ENCODE peak calls at places on chromosomes 13 and 19, in five cellular contexts. R, B, X, T and I are unnamed samples.

GRCh38 chr19:10142701-10143375 is 23.1 kb upstream of the EIF3G start:
- DNase-seq in R (no peak), B (no peak), X (no peak), T (no peak), I (no peak)

GRCh38 chr13:110187501-110188161 is 119.3 kb downstream of the COL4A1 start:
- DNase-seq in R (no peak), B (no peak), X (no peak), T (no peak), I (no peak)

GRCh38 chr19:43636121-43636683 is 3.4 kb downstream of the CADM4 start:
- DNase-seq in R (peak), B (no peak), X (no peak), T (no peak), I (peak)

GRCh38 chr13:100673831-100674362 is 698 bp downstream of the TMTC4 start:
- DNase-seq in R (peak), B (peak), X (peak), T (no peak), I (no peak)

GRCh38 chr19:9144920-9145319 is 4.7 kb downstream of the ZNF317 start:
- DNase-seq in R (no peak), B (peak), X (no peak), T (no peak), I (no peak)

GRCh38 chr13:61414686-61415664 is 674 bp downstream of the PCDH20 start:
- DNase-seq in R (peak), B (peak), X (no peak), T (no peak), I (peak)

GRCh38 chr13:42039457-42039945 is 8.9 kb upstream of the DGKH start:
- DNase-seq in R (no peak), B (peak), X (peak), T (peak), I (no peak)

GRCh38 chr19:55443045-55443823 is at the start of gene SHISA7:
- DNase-seq in R (no peak), B (peak), X (no peak), T (no peak), I (no peak)

GRCh38 chr13:21530656-21531055 is 71.6 kb upstream of the ZDHHC20 start:
- DNase-seq in R (peak), B (no peak), X (no peak), T (no peak), I (no peak)

GRCh38 chr19:15280048-15280725 is 47.9 kb upstream of the EPHX3 start:
- DNase-seq in R (no peak), B (no peak), X (no peak), T (no peak), I (no peak)

GRCh38 chr13:97567510-97568243 is 133.7 kb downstream of the RAP2A start:
- DNase-seq in R (peak), B (peak), X (no peak), T (peak), I (no peak)

GRCh38 chr19:18967358-18968146 is 26.5 kb upstream of the HOMER3 start:
- DNase-seq in R (no peak), B (peak), X (no peak), T (no peak), I (no peak)

GRCh38 chr19:46015961-46016425 is 6.9 kb downstream of the PGLYRP1 start:
- DNase-seq in R (no peak), B (peak), X (no peak), T (no peak), I (peak)

GRCh38 chr19:7492142-7493055 is 3.6 kb upstream of the PEX11G start:
- DNase-seq in R (no peak), B (no peak), X (no peak), T (no peak), I (no peak)

GRCh38 chr19:13881231-13881691 is 4.3 kb downstream of the NANOS3 start:
- DNase-seq in R (peak), B (no peak), X (no peak), T (no peak), I (no peak)

GRCh38 chr19:5503598-5503997 is 48.4 kb downstream of the ZNRF4 start:
- DNase-seq in R (no peak), B (peak), X (peak), T (no peak), I (no peak)
- TF ChIP-seq HDAC2 in R (no peak), B (no peak), X (no peak), T (no peak), I (no peak)

DNA sequence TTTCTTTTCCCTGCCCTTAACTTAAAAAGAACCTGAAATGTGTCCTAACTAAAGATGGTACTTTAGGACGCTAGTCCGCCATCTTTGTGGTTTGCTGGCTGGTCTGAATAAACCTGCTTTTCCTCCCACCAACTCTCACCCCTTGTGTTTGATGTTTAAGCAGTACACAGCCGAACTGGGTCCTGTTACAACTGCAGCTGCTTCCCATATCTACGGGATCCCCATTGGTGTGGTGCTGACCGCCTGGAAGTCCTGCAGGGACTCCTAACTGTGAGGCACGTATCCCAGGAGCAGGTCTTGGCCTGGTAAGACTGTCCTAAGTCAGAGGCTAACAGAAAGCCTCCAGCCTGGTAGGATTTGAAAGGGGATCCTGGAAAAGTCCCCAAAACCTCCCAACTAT is 40.9 kb upstream of the VSTM2B start:
- DNase-seq in R (no peak), B (no peak), X (no peak), T (no peak), I (no peak)
- TF ChIP-seq HDAC2 in R (no peak), B (no peak), X (no peak), T (no peak), I (no peak)

GRCh38 chr13:51475727-51476521 is 23.1 kb upstream of the INTS6 start:
- DNase-seq in R (no peak), B (no peak), X (no peak), T (no peak), I (no peak)
- TF ChIP-seq HDAC2 in R (no peak), B (no peak), X (no peak), T (no peak), I (no peak)

GRCh38 chr19:2494447-2495129 is 18.7 kb downstream of the GADD45B start:
- DNase-seq in R (no peak), B (peak), X (peak), T (no peak), I (no peak)
- TF ChIP-seq HDAC2 in R (peak), B (peak), X (peak), T (no peak), I (no peak)

DNA sequence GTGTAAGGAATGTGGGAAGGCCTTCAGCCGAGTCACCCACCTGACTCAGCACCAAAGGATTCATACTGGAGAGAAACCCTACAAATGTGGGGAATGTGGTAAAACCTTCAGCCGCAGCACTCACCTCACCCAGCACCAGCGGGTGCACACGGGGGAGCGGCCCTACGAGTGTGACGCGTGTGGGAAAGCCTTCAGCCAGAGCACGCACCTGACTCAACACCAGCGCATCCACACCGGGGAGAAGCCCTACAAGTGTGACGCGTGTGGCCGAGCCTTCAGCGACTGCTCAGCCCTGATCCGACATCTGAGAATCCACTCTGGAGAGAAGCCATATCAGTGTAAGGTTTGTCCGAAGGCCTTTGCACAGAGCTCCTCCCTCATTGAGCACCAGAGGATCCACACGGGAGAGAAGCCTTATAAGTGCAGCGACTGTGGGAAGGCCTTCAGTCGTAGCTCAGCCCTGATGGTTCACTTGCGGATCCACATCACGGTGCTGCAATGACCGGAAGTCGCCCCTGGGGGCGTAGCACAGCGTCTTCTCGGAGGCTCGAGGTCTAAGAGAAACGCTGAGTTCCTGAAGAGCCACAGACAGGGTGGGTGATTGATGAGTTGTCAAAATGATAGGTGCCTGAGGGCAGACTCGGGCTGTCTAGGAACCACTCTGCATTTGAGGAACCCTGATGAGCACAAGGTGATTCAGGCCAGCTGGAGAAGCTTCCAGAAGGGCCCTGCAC is 12.2 kb downstream of the ZSCAN22 start:
- DNase-seq in R (no peak), B (no peak), X (no peak), T (no peak), I (no peak)
- TF ChIP-seq HDAC2 in R (no peak), B (no peak), X (no peak), T (no peak), I (no peak)

DNA sequence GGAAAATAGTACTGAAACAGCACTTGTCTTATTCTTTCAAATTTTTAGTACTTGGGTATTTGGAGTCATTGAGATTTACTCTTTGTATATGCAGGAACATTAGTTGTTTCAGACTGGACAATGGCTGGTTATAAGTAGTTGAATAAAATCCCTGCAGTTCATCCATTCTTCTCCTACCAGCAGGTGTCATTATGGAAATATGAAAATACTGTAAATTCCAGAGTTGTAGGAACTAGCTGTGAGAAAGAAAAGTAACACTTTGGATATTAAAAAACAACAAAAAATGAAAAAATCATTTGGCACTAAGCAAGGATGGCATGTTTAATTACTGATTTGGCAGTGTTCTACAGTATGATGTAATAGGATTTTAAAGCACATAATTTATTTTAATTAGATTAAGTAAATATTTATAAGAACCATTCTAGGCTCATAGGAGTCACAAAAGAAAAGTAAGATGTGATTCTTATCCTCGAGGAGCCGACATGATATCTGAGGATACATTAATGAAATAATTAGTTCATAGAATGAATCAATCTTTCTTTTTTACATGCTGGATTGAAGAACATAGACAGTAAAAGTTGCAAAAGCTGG is 155.3 kb downstream of the KCNRG start:
- DNase-seq in R (no peak), B (peak), X (no peak), T (no peak), I (no peak)
- TF ChIP-seq HDAC2 in R (no peak), B (no peak), X (no peak), T (no peak), I (no peak)